ENCODE peak calls at places on chromosomes 3 and 15, in ten cellular contexts. X is HS-27A; B is ACHN; N is GDM1; S is AG08396; D is cardiac fibroblast; Q is natural killer cell; R is GM23248; V is stimulated activated CD8-positive, alpha-beta memory T cell treated with anti-CD3 and anti-CD28 coated beads, Interleukin-4, amount 100 ng/mL, for 24 hours; G is H9. I is an unnamed sample.

GRCh38 chr3:119436977-119437376 is 26.4 kb downstream of the TMEM39A start:
- DNase-seq in X (no peak), B (no peak), N (no peak), S (no peak), D (no peak), Q (no peak), R (no peak), V (no peak), G (no peak), I (no peak)

GRCh38 chr3:183073839-183074615 is 25.3 kb downstream of the MCCC1 start:
- DNase-seq in X (no peak), B (no peak), N (no peak), S (no peak), D (peak), Q (no peak), R (peak), V (no peak), G (no peak), I (no peak)

GRCh38 chr15:68208641-68209240 is 3.6 kb upstream of the CALML4 start:
- DNase-seq in X (no peak), B (no peak), N (no peak), S (no peak), D (no peak), Q (no peak), R (no peak), V (no peak), G (no peak), I (no peak)

GRCh38 chr15:33675246-33675645 is 293.1 kb upstream of the CHRM5 start:
- DNase-seq in X (no peak), B (peak), N (no peak), S (no peak), D (peak), Q (no peak), R (peak), V (no peak), G (no peak), I (no peak)

GRCh38 chr15:43440721-43441281 is 52.2 kb downstream of the TP53BP1 start:
- DNase-seq in X (peak), B (peak), N (peak), S (peak), D (peak), Q (no peak), R (peak), V (no peak), G (peak), I (no peak)

GRCh38 chr3:60386311-60386710 is 864.9 kb downstream of the FHIT start:
- DNase-seq in X (no peak), B (no peak), N (no peak), S (no peak), D (no peak), Q (no peak), R (no peak), V (no peak), G (no peak), I (no peak)

GRCh38 chr3:62723636-62724217 is 151.5 kb downstream of the CADPS start:
- DNase-seq in X (no peak), B (no peak), N (no peak), S (no peak), D (no peak), Q (no peak), R (no peak), V (no peak), G (peak), I (no peak)

GRCh38 chr15:64521726-64522164 is 61.4 kb downstream of the ZNF609 start:
- DNase-seq in X (no peak), B (no peak), N (no peak), S (no peak), D (peak), Q (no peak), R (peak), V (no peak), G (peak), I (no peak)

GRCh38 chr3:142027713-142028112 is 121.6 kb downstream of the TFDP2 start:
- DNase-seq in X (no peak), B (peak), N (peak), S (peak), D (peak), Q (no peak), R (peak), V (no peak), G (no peak), I (no peak)

GRCh38 chr3:30263238-30263920 is 343.0 kb upstream of the TGFBR2 start:
- DNase-seq in X (no peak), B (no peak), N (no peak), S (no peak), D (no peak), Q (no peak), R (no peak), V (no peak), G (no peak), I (no peak)

GRCh38 chr3:354433-354832 is 157.9 kb downstream of the CHL1 start:
- DNase-seq in X (no peak), B (peak), N (no peak), S (no peak), D (peak), Q (no peak), R (peak), V (no peak), G (peak), I (peak)

GRCh38 chr3:27728195-27729087 is 6.3 kb upstream of the EOMES start:
- DNase-seq in X (no peak), B (peak), N (no peak), S (no peak), D (peak), Q (peak), R (peak), V (no peak), G (peak), I (no peak)

GRCh38 chr3:143538577-143538981 is 309.7 kb downstream of the SLC9A9 start:
- DNase-seq in X (no peak), B (no peak), N (no peak), S (peak), D (peak), Q (no peak), R (peak), V (no peak), G (no peak), I (no peak)

GRCh38 chr3:14914777-14915113 is 32.6 kb upstream of the NR2C2 start:
- DNase-seq in X (no peak), B (no peak), N (no peak), S (no peak), D (no peak), Q (no peak), R (no peak), V (no peak), G (peak), I (no peak)

GRCh38 chr3:13348671-13349396 is 71.3 kb downstream of the NUP210 start:
- DNase-seq in X (no peak), B (no peak), N (peak), S (no peak), D (no peak), Q (no peak), R (no peak), V (no peak), G (peak), I (no peak)

GRCh38 chr3:13420817-13421755 is 964 bp upstream of the NUP210 start:
- DNase-seq in X (no peak), B (no peak), N (peak), S (no peak), D (no peak), Q (peak), R (no peak), V (peak), G (no peak), I (peak)

GRCh38 chr15:68401496-68402431 is 30.2 kb downstream of the ITGA11 start:
- DNase-seq in X (no peak), B (no peak), N (no peak), S (no peak), D (no peak), Q (peak), R (no peak), V (no peak), G (peak), I (no peak)

GRCh38 chr3:73056365-73057150 is 4.9 kb upstream of the EBLN2 start:
- DNase-seq in X (no peak), B (peak), N (no peak), S (no peak), D (peak), Q (no peak), R (peak), V (no peak), G (no peak), I (no peak)

GRCh38 chr3:197428117-197428761 is 127.5 kb downstream of the BDH1 start:
- DNase-seq in X (no peak), B (no peak), N (no peak), S (peak), D (peak), Q (no peak), R (peak), V (peak), G (no peak), I (no peak)

GRCh38 chr15:72584006-72584405 is 70.5 kb upstream of the GOLGA6B start:
- DNase-seq in X (no peak), B (no peak), N (no peak), S (peak), D (no peak), Q (no peak), R (no peak), V (no peak), G (no peak), I (no peak)

GRCh38 chr3:23611737-23612295 is 193.9 kb upstream of the UBE2E1 start:
- DNase-seq in X (peak), B (no peak), N (peak), S (peak), D (peak), Q (no peak), R (peak), V (no peak), G (no peak), I (no peak)

GRCh38 chr3:178482981-178483380 is 53.3 kb upstream of the KCNMB2 start:
- DNase-seq in X (no peak), B (peak), N (no peak), S (no peak), D (no peak), Q (no peak), R (peak), V (no peak), G (no peak), I (no peak)

GRCh38 chr3:59472541-59472940 is 422.7 kb upstream of the CFAP20DC start:
- DNase-seq in X (no peak), B (no peak), N (no peak), S (no peak), D (no peak), Q (no peak), R (peak), V (no peak), G (no peak), I (no peak)